ENCODE peak calls at places on chromosomes 7 and 10, in four cellular contexts. Z is aorta; O is CD4-positive, alpha-beta memory T cell; Y is ovary. C is an unnamed sample. For H3K4me1 and H3K9me3, the result is how much of the 10 kb centered on the place peaks cover.

GRCh38 chr10:44352316-44353127 is 32.4 kb downstream of the CXCL12 start:
- DNase-seq in Z (peak), O (no peak), Y (no peak), C (no peak)

GRCh38 chr10:89929282-89930026 is 228.1 kb downstream of the KIF20B start:
- DNase-seq in Z (no peak), O (no peak), Y (no peak), C (no peak)

GRCh38 chr10:78277734-78278404 is 244.2 kb downstream of the RPS24 start:
- DNase-seq in Z (peak), O (no peak), Y (no peak), C (no peak)

GRCh38 chr7:42237891-42238531 is 1.0 kb upstream of the GLI3 start:
- DNase-seq in Z (peak), O (peak), Y (peak), C (peak)

GRCh38 chr10:130611239-130611638 is 475.0 kb downstream of the GLRX3 start:
- DNase-seq in Z (no peak), O (no peak), Y (no peak), C (no peak)

GRCh38 chr7:142793156-142793555 is 22.4 kb downstream of the PRSS2 start:
- DNase-seq in Z (no peak), O (no peak), Y (no peak), C (no peak)

GRCh38 chr7:141945356-141945755 is 1.4 kb downstream of the CLEC5A start:
- DNase-seq in Z (no peak), O (no peak), Y (no peak), C (no peak)

GRCh38 chr10:78365711-78366110 is 332.0 kb downstream of the RPS24 start:
- DNase-seq in Z (no peak), O (no peak), Y (no peak), C (no peak)

GRCh38 chr10:128211953-128212727 is 85.9 kb upstream of the MKI67 start:
- DNase-seq in Z (peak), O (peak), Y (peak), C (peak)

GRCh38 chr7:51123322-51124021 is 193.1 kb downstream of the COBL start:
- DNase-seq in Z (peak), O (no peak), Y (no peak), C (no peak)

GRCh38 chr10:48210391-48210790 is 64.1 kb downstream of the FRMPD2 start:
- DNase-seq in Z (no peak), O (no peak), Y (no peak), C (no peak)

GRCh38 chr7:114818501-114818900 is 103.4 kb upstream of the MDFIC start:
- DNase-seq in Z (no peak), O (no peak), Y (no peak), C (no peak)

GRCh38 chr7:154928136-154929005 is 74.6 kb downstream of the PAXIP1 start:
- DNase-seq in Z (no peak), O (peak), Y (peak), C (no peak)

GRCh38 chr10:21184216-21184615 is 287.1 kb upstream of the NEBL start:
- DNase-seq in Z (no peak), O (no peak), Y (no peak), C (no peak)

GRCh38 chr7:21261627-21262564 is 166.0 kb upstream of the SP4 start:
- DNase-seq in Z (no peak), O (peak), Y (no peak), C (peak)

GRCh38 chr10:121179006-121179405 is 327.8 kb downstream of the WDR11 start:
- DNase-seq in Z (no peak), O (no peak), Y (no peak), C (no peak)

GRCh38 chr10:79942261-79943185 is 6.4 kb downstream of the SFTPD start:
- DNase-seq in Z (no peak), O (no peak), Y (no peak), C (peak)

GRCh38 chr10:102710604-102711003 is 3.6 kb downstream of the ARL3 start:
- DNase-seq in Z (no peak), O (peak), Y (no peak), C (peak)

GRCh38 chr10:129579228-129579627 is 112.2 kb downstream of the MGMT start:
- DNase-seq in Z (no peak), O (no peak), Y (no peak), C (no peak)

GRCh38 chr10:132400547-132401151 is 3.6 kb downstream of the PWWP2B start:
- DNase-seq in Z (peak), O (no peak), Y (no peak), C (no peak)

GRCh38 chr10:132398566-132398991 is 1.6 kb downstream of the PWWP2B start:
- DNase-seq in Z (peak), O (no peak), Y (peak), C (no peak)

GRCh38 chr10:132397671-132398565 is 918 bp downstream of the PWWP2B start:
- DNase-seq in Z (peak), O (peak), Y (peak), C (no peak)

GRCh38 chr10:132400041-132400546 is 3.1 kb downstream of the PWWP2B start:
- DNase-seq in Z (peak), O (no peak), Y (no peak), C (no peak)

DNA sequence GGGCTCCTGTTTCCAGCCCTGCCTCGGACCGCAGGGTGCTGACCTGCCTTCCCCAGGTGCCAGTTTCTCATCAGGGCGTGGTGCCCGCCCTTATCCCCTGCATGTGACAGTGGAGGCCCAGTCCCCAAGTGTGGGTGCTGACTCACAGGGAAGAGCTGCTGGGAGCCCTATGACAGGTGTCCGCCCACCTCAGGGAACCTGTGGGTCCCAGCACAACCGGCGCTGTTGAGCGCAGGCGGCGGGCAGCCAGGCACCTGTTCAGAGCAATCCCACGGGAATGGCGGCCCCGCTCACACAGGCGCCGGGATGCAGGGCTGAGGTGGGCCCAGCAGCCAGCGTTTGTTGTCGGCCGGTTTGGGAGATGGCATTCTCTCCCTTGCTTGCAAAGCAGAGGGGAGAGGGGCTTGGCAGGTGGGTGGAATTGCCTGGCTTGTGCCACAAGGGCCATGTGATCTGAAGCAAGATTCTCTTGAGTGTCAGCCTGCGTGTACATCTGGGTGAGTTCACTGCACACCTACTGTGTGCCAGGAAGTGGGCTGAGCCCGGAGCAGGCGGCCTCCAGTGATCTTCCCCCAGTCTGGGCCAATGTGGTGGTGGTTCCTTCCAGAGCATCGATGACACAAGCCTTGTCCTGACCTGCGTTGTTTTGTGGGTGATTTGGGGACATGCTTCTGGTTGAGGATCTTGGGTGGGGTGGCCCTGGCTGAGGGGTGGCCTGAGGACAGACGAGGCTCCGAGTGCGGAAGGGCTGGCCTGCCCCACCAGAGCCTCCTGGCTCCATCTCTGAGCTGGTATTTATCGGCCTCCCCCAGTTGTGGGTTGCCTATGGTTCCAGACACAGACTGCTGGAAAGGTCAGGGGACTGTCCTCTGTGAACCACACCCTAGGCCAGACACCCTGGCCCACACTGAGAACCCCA is 2.4 kb downstream of the PWWP2B start:
- DNase-seq in Z (peak), O (no peak), Y (no peak), C (no peak)
- H3K4me1 ChIP-seq in Z (under half), O (under half), Y (under half), C (under half)

DNA sequence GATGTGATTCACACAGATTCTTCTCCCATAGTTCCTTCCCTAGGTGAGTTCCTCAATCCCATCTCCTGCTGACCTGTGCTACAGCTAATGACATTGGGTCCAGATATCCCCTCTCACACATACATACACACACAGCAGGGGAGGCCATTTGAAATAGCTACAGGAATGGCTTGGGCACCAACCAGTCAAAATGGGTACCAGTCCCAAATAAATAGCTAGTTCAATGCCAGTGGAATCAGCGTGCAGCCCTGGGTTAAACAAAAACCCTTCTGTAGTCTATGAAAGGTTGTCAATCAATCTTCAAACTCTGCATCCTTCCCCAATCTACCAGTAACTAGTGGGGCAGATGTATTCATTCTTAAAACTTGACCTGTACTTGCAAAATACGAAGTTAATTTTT is 9.3 kb downstream of the PNLIPRP2 start:
- DNase-seq in Z (no peak), O (no peak), Y (no peak), C (no peak)
- H3K9me3 ChIP-seq in Z (under half), O (under half), Y (under half), C (under half)

DNA sequence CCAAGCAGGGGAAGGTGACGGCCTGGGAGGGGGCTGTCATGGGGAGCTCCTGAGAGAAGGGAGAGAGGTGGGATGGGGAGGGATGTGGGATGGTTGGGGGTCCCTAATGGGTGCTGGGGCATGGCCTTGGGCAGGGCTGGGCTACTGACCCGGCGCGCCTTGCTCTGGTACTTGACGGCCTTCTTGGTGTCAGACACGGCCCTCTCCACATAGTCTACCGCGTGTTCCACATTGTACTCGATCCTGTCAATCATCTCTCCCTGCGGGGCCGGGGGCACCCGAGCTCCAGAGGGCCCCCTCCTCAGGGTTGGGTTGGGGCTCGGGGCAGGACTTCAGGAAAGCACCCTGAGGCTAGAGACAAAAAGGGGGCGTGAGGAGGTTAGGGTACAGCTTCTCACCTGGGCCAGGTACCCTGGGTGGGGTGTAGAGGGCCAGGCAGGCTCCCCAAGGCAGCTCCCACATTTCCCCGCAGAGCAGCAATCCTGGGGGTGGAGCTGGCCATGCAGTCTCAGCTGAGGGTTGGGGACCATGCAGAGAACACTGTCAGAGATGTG is 17.3 kb downstream of the BUD23 start:
- DNase-seq in Z (no peak), O (no peak), Y (no peak), C (no peak)
- H3K4me3 ChIP-seq in Z (no peak), O (no peak), Y (no peak), C (no peak)

GRCh38 chr7:22783421-22783820 is 39.2 kb downstream of the TOMM7 start:
- DNase-seq in Z (no peak), O (no peak), Y (no peak), C (no peak)
- H3K4me1 ChIP-seq in Z (under half), O (under half), Y (under half), C (under half)

GRCh38 chr7:158138329-158138597 is 449.4 kb downstream of the PTPRN2 start:
- DNase-seq in Z (no peak), O (no peak), Y (no peak), C (no peak)

GRCh38 chr7:158141221-158141582 is 446.4 kb downstream of the PTPRN2 start:
- DNase-seq in Z (no peak), O (no peak), Y (no peak), C (no peak)

GRCh38 chr7:158137516-158138328 is 449.9 kb downstream of the PTPRN2 start:
- DNase-seq in Z (no peak), O (no peak), Y (no peak), C (no peak)

GRCh38 chr7:158140538-158141220 is 446.9 kb downstream of the PTPRN2 start:
- DNase-seq in Z (no peak), O (no peak), Y (no peak), C (no peak)

GRCh38 chr7:158139499-158139898 is 448.1 kb downstream of the PTPRN2 start:
- DNase-seq in Z (no peak), O (no peak), Y (no peak), C (no peak)
- H3K9me3 ChIP-seq in Z (under half), O (under half), Y (under half), C (under half)

DNA sequence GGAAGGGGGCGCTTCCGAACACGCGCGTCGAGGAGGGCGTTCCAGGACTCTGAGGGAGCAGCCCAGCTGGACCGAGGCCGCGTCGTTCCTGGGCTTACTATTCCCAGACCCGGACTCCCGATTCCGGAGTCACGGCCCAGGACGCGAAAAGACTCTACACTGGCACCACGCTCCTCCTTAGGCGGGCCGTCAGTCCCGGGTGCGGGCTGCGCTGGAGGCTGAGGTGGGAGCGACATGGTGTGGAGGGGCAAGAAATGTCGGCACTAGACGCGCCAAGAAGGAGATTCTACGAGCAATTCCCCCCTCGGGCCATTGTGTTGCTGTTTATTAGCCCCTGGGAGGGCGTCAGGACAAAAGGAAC is 584 bp upstream of the RUNDC3B start:
- DNase-seq in Z (peak), O (no peak), Y (peak), C (no peak)
- H3K4me3 ChIP-seq in Z (peak), O (peak), Y (peak), C (peak)

GRCh38 chr7:5426226-5426475 is 2.5 kb upstream of the TNRC18 start:
- DNase-seq in Z (no peak), O (no peak), Y (no peak), C (no peak)

GRCh38 chr7:5423844-5424688 is 432 bp upstream of the TNRC18 start:
- DNase-seq in Z (peak), O (peak), Y (peak), C (peak)

GRCh38 chr7:5424689-5425506 is 1.3 kb upstream of the TNRC18 start:
- DNase-seq in Z (peak), O (peak), Y (peak), C (peak)

GRCh38 chr7:5423272-5423843 is at the start of gene TNRC18:
- DNase-seq in Z (peak), O (peak), Y (peak), C (peak)

GRCh38 chr7:5425507-5426225 is 2.0 kb upstream of the TNRC18 start:
- DNase-seq in Z (peak), O (peak), Y (peak), C (peak)
- H3K4me1 ChIP-seq in Z (under half), O (half or more), Y (under half), C (under half)

GRCh38 chr7:55367283-55367840 is 2.2 kb downstream of the LANCL2 start:
- DNase-seq in Z (no peak), O (no peak), Y (no peak), C (no peak)

GRCh38 chr7:55363386-55364170 is 1.6 kb upstream of the LANCL2 start:
- DNase-seq in Z (no peak), O (no peak), Y (no peak), C (no peak)

GRCh38 chr7:55365103-55365679 is at the start of gene LANCL2:
- DNase-seq in Z (no peak), O (no peak), Y (no peak), C (no peak)

GRCh38 chr7:55366461-55367138 is 1.5 kb downstream of the LANCL2 start:
- DNase-seq in Z (no peak), O (peak), Y (no peak), C (no peak)

DNA sequence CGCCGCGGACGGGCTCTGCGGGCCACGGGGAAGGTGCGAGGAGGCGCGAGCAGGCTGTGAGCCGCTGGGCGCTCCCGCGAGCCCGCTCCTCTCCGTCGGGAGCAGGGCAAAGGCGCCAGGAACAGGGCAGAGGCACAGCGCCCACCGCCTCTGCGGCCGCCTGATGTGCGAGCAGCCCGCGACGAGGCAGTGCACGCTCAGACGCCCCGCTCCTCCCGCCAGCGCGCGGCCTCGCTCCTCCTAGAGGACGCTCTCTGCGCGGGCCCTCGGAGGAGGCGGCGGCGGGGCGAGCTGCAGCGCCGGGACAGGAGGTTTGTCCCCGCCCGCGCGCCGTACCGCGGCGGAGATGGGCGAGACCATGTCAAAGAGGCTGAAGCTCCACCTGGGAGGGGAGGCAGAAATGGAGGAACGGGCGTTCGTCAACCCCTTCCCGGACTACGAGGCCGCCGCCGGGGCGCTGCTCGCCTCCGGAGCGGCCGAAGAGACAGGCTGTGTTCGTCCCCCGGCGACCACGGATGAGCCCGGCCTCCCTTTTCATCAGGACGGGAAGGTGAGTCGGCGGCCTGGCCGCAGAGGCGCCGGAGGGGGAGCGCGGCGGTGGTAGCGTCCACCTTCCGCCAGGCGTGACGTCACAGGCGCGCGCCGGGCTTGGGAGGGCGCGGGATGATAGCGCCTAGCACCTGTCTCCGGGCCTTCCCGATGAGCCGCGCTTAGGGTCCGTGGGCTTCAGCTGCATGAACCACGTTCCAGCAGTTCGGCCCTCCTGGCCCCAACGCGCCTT is 733 bp downstream of the LANCL2 start:
- DNase-seq in Z (peak), O (peak), Y (peak), C (peak)
- H3K9me3 ChIP-seq in Z (under half), O (under half), Y (under half), C (under half)